ENCODE peak calls at places on chromosome 15, in six cellular contexts. D is aorta, L is pancreas, I is heart right ventricle, K is SK-N-SH, U is Peyer's patch. Y is an unnamed sample. For H3K4me1 and H3K27me3, the result is how much of the 10 kb centered on the place peaks cover.

GRCh38 chr15:34335176-34335575 is 2.4 kb downstream of the SLC12A6 start:
- DNase-seq in D (no peak), L (no peak), I (no peak), K (no peak), U (no peak), Y (no peak)

GRCh38 chr15:44296625-44297524 is 8.4 kb downstream of the GOLM2 start:
- DNase-seq in D (no peak), L (peak), I (no peak), K (no peak), U (no peak), Y (no peak)

GRCh38 chr15:22257668-22258401 is 177.5 kb downstream of the OR4M2 start:
- DNase-seq in D (no peak), L (no peak), I (no peak), K (no peak), U (no peak), Y (no peak)

GRCh38 chr15:78951841-78952238 is 7.0 kb upstream of the CTSH start:
- DNase-seq in D (no peak), L (peak), I (no peak), K (no peak), U (no peak), Y (no peak)

GRCh38 chr15:81373996-81374395 is at the start of gene TMC3:
- DNase-seq in D (no peak), L (no peak), I (no peak), K (no peak), U (no peak), Y (no peak)

GRCh38 chr15:87365221-87365620 is 891.3 kb downstream of the NTRK3 start:
- DNase-seq in D (no peak), L (no peak), I (no peak), K (no peak), U (no peak), Y (no peak)

GRCh38 chr15:78321041-78321570 is 19.0 kb upstream of the CRABP1 start:
- DNase-seq in D (no peak), L (no peak), I (no peak), K (no peak), U (no peak), Y (no peak)

GRCh38 chr15:55372701-55373440 is 35.3 kb downstream of the CCPG1 start:
- DNase-seq in D (no peak), L (no peak), I (no peak), K (no peak), U (no peak), Y (no peak)

GRCh38 chr15:78075490-78076230 is 1.9 kb downstream of the TBC1D2B start:
- DNase-seq in D (peak), L (peak), I (no peak), K (no peak), U (peak), Y (no peak)

GRCh38 chr15:71708741-71709140 is 101.6 kb upstream of the NR2E3 start:
- DNase-seq in D (peak), L (no peak), I (peak), K (no peak), U (no peak), Y (no peak)

GRCh38 chr15:82664021-82664420 is 16.9 kb upstream of the CPEB1 start:
- DNase-seq in D (no peak), L (no peak), I (no peak), K (no peak), U (peak), Y (no peak)

GRCh38 chr15:73993211-73993994 is 1.1 kb upstream of the PML start:
- DNase-seq in D (no peak), L (no peak), I (no peak), K (no peak), U (no peak), Y (no peak)

GRCh38 chr15:42137461-42138261 is 18.8 kb downstream of the PLA2G4F start:
- DNase-seq in D (peak), L (no peak), I (no peak), K (peak), U (peak), Y (peak)

DNA sequence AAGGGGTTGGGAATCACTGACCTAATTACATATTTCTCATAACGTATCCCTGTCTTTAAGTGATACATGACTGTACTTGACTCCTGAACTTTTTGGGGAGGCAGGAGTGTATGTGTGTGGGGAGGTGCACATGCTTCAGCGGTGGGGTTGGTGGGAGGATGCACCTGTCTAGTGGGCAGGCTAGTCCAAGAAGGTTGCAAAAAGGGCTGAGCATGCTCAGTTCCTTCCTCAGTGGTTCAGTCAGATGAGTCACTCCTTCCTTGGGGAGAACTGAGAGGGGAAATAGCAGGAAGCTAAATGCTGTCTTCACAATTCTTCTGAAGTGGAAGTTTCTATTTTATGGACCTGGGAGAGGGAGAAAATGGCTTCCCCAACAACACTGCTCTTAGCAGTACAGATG is 24.6 kb upstream of the AP4E1 start:
- DNase-seq in D (peak), L (no peak), I (no peak), K (no peak), U (peak), Y (no peak)
- H3K4me1 ChIP-seq in D (under half), L (under half), I (under half), K (under half), U (under half), Y (under half)

GRCh38 chr15:65952425-65953053 is 83.2 kb downstream of the RAB11A start:
- DNase-seq in D (no peak), L (no peak), I (peak), K (no peak), U (no peak), Y (no peak)
- H3K27me3 ChIP-seq in D (under half), L (under half), I (under half), K (under half), U (under half), Y (under half)

GRCh38 chr15:40511093-40511471 is 40.3 kb downstream of the CHST14 start:
- DNase-seq in D (no peak), L (no peak), I (no peak), K (no peak), U (peak), Y (no peak)
- H3K4me3 ChIP-seq in D (peak), L (peak), I (peak), K (no peak), U (peak), Y (peak)

GRCh38 chr15:96341465-96342142 is 11.1 kb downstream of the NR2F2 start:
- DNase-seq in D (no peak), L (no peak), I (no peak), K (no peak), U (peak), Y (peak)
- H3K4me1 ChIP-seq in D (under half), L (under half), I (half or more), K (under half), U (under half), Y (under half)

GRCh38 chr15:89389841-89390603 is 55.4 kb upstream of the POLG start:
- DNase-seq in D (no peak), L (no peak), I (no peak), K (peak), U (no peak), Y (no peak)
- H3K27me3 ChIP-seq in D (under half), L (under half), I (half or more), K (under half), U (under half), Y (under half)

GRCh38 chr15:60392601-60392985 is 5.2 kb downstream of the ANXA2 start:
- DNase-seq in D (no peak), L (no peak), I (no peak), K (no peak), U (no peak), Y (no peak)
- H3K4me3 ChIP-seq in D (no peak), L (no peak), I (no peak), K (peak), U (no peak), Y (peak)

GRCh38 chr15:64804619-64805018 is 20.8 kb downstream of the PIF1 start:
- DNase-seq in D (no peak), L (no peak), I (no peak), K (no peak), U (no peak), Y (no peak)

GRCh38 chr15:64807751-64808222 is 17.7 kb downstream of the PIF1 start:
- DNase-seq in D (no peak), L (no peak), I (no peak), K (no peak), U (no peak), Y (peak)

GRCh38 chr15:64807051-64807749 is 18.2 kb downstream of the PIF1 start:
- DNase-seq in D (no peak), L (no peak), I (no peak), K (no peak), U (no peak), Y (no peak)

GRCh38 chr15:64808785-64809453 is 16.5 kb downstream of the PIF1 start:
- DNase-seq in D (no peak), L (no peak), I (no peak), K (peak), U (no peak), Y (no peak)

GRCh38 chr15:64806509-64806908 is 18.9 kb downstream of the PIF1 start:
- DNase-seq in D (no peak), L (no peak), I (no peak), K (no peak), U (no peak), Y (no peak)
- H3K4me1 ChIP-seq in D (under half), L (under half), I (under half), K (under half), U (under half), Y (under half)

Y was measured in RWPE2.